ENCODE peak calls at places on chromosomes 5 and 9, in eight cellular contexts. Y is WTC11, I is neural crest cell, D is coronary artery, U is endothelial cell, Q is fibroblast of mammary gland, R is heart left ventricle, X is progenitor cell of endocrine pancreas. G is an unnamed sample.

GRCh38 chr5:170070556-170071412 is 34.9 kb upstream of the FOXI1 start:
- DNase-seq in Y (peak; percentile 83), U (peak; percentile 74), R (peak; percentile 38), I (peak; percentile 67), D (no peak), X (peak; percentile 47), Q (peak; percentile 45), G (peak; percentile 42)

GRCh38 chr9:128528445-128529160 is 23.8 kb upstream of the SPTAN1 start:
- DNase-seq in I (no peak), U (no peak), X (no peak), Q (peak; percentile 54), Y (no peak), D (no peak), R (no peak), G (no peak)

GRCh38 chr5:94707359-94707758 is 88.9 kb downstream of the SLF1 start:
- DNase-seq in U (no peak), X (no peak), D (no peak), I (no peak), Y (no peak), R (no peak), Q (no peak), G (no peak)

GRCh38 chr9:110255064-110255416 is 1.3 kb downstream of the TXN start:
- DNase-seq in I (no peak), U (peak; percentile 11), X (no peak), Y (peak; percentile 41), D (no peak), Q (no peak), R (no peak), G (peak; percentile 20)

GRCh38 chr9:34716711-34717110 is 6.8 kb upstream of the CCL21 start:
- DNase-seq in U (no peak), Q (no peak), X (no peak), R (no peak), I (no peak), Y (no peak), D (no peak), G (no peak)

GRCh38 chr5:67032921-67033664 is 163.5 kb downstream of the CD180 start:
- DNase-seq in Q (peak; percentile 68), Y (no peak), U (no peak), R (no peak), X (no peak), D (no peak), I (no peak), G (no peak)

GRCh38 chr5:172949426-172949825 is 9.8 kb upstream of the RPL26L1 start:
- DNase-seq in X (no peak), Y (no peak), Q (no peak), I (no peak), D (no peak), R (peak; percentile 2), U (no peak), G (no peak)

GRCh38 chr5:40041452-40041851 is 616.7 kb upstream of the DAB2 start:
- DNase-seq in U (no peak), Y (no peak), X (no peak), Q (no peak), D (no peak), R (no peak), I (no peak), G (no peak)

GRCh38 chr9:136311433-136312375 is 7.8 kb upstream of the CCDC187 start:
- DNase-seq in X (no peak), Y (no peak), R (no peak), U (no peak), I (no peak), D (no peak), Q (no peak), G (peak; percentile 30)

GRCh38 chr9:136089697-136090045 is 5.4 kb downstream of the NACC2 start:
- DNase-seq in Y (no peak), I (no peak), X (no peak), Q (peak; percentile 58), R (no peak), D (no peak), U (no peak), G (peak; percentile 5)

GRCh38 chr9:116166713-116167112 is 13.1 kb downstream of the PAPPA start:
- DNase-seq in I (no peak), D (no peak), Y (no peak), X (no peak), U (no peak), R (no peak), Q (no peak), G (no peak)

GRCh38 chr5:19322716-19323485 is 665.1 kb downstream of the CDH18 start:
- DNase-seq in I (no peak), X (no peak), Q (no peak), Y (no peak), U (no peak), D (no peak), R (no peak), G (no peak)

GRCh38 chr9:89383030-89383720 is 64.9 kb downstream of the SECISBP2 start:
- DNase-seq in Q (no peak), I (no peak), X (no peak), U (no peak), D (no peak), R (no peak), Y (no peak), G (no peak)

GRCh38 chr5:129372025-129372424 is 88.1 kb upstream of the ADAMTS19 start:
- DNase-seq in I (no peak), D (no peak), Q (no peak), U (no peak), X (no peak), Y (no peak), R (no peak), G (no peak)

GRCh38 chr5:132422720-132423442 is 53.4 kb downstream of the SLC22A5 start:
- DNase-seq in U (no peak), Q (peak; percentile 70), I (no peak), X (no peak), R (peak; percentile 84), D (no peak), Y (no peak), G (peak; percentile 50)

GRCh38 chr5:64939772-64940510 is 171.2 kb downstream of the CWC27 start:
- DNase-seq in I (peak; percentile 4), R (peak; percentile 17), U (no peak), Y (peak; percentile 41), Q (peak; percentile 62), D (no peak), X (no peak), G (no peak)

GRCh38 chr9:90724112-90724511 is 77.5 kb upstream of the SYK start:
- DNase-seq in X (no peak), R (no peak), Q (no peak), I (no peak), Y (no peak), U (no peak), D (no peak), G (no peak)

DNA sequence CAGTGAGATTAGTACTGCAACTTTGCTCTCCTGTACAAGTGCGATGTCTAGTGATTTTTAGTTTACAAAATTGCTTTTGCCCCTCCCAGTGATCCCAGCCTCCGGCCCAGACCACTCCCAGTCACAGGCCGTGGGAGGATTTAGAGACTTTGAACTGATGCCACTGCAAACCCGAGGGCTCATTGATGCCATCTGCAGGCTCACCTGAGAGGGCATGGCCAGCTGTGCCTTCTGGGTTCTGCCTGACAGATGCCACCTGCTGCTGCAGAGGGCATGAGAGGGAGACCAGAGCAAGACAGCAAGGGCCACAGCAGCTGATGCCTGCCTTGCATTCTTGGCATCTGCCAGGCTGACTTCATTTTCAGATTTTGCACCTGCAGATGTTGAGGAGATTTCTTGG is 593.8 kb downstream of the CDK5RAP2 start:
- DNase-seq in Q (no peak), D (no peak), R (no peak), I (no peak), U (no peak), X (no peak), Y (no peak), G (no peak)
- TF ChIP-seq CTCF in Q (no peak), D (no peak), R (no peak), I (no peak), U (no peak), X (no peak), Y (no peak), G (no peak)

DNA sequence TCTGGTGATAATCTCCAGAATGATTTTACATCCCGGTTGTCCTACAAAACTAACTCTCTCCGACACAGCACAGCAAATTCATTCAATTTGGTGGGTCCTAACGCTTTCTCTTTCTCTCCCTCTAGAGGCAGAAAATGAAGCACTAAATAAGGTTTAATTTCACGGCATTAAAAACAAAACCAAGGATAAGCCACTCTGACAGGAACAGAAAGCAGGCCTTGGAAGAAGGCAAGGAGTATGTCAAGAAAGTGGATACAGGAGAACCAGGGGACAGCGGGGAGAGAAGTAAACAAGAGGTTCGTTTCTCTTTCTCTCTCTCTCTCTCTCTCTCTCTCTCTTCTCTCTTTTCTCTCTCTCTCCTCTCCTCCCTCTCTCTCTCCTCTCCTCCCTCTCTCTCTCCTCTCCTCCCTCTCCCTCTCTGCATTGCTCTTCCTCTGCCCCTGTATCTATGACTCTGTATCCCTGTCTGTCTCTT is 49.8 kb downstream of the EBF1 start:
- DNase-seq in R (no peak), I (no peak), Y (no peak), X (no peak), Q (peak; percentile 76), U (no peak), D (no peak), G (no peak)
- TF ChIP-seq CTCF in R (peak; percentile 38), I (peak; percentile 40), Y (no peak), X (peak; percentile 32), Q (peak; percentile 58), U (no peak), D (peak; percentile 51), G (no peak)

GRCh38 chr5:145680169-145680568 is 155.0 kb downstream of the PRELID2 start:
- DNase-seq in Q (no peak), X (no peak), U (no peak), D (no peak), Y (peak; percentile 44), I (no peak), R (no peak), G (no peak)
- TF ChIP-seq CTCF in Q (peak; percentile 15), X (peak; percentile 18), U (no peak), D (no peak), Y (peak; percentile 29), I (peak; percentile 31), R (no peak), G (no peak)

DNA sequence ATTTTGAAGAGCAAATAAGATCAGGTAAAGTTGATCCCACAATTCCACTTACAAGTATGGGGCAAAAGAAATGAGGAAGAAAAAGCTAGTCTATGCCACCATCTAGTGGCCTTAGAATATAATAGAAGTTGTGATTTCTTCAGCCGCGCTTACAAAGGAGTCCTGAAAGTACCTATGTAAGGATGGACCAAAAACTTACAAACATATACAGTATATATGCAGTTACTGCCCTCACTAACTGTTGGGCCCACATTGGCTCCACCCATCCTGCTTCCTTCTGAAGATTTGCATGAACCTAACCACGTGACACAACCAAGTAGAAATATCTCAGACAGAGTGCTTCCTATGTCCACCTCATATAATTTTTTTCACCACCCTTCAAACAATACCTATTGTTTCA is 11.7 kb upstream of the OR13D1 start:
- DNase-seq in U (no peak), X (no peak), I (no peak), Q (peak; percentile 70), R (no peak), Y (no peak), D (no peak), G (peak; percentile 8)
- TF ChIP-seq CTCF in U (peak; percentile 31), X (peak; percentile 68), I (peak; percentile 73), Q (peak; percentile 48), R (peak; percentile 34), Y (peak; percentile 26), D (no peak), G (peak; percentile 57)

G was measured in activated CD8-positive, alpha-beta T cell treated with anti-CD3 and anti-CD28 coated beads for 36 hours.